ENCODE peak calls at places on chromosomes 11 and 22, in eight cellular contexts. Z is CD4-positive, CD25-positive, alpha-beta regulatory T cell; Y is GM13977; N is nephron progenitor cell; D is T-helper 1 cell; O is NCI-H1436; J is retina; M is naive thymus-derived CD4-positive, alpha-beta T cell. U is an unnamed sample.

GRCh38 chr11:68897441-68897840 is 6.2 kb downstream of the MRPL21 start:
- DNase-seq in Z (no peak), Y (no peak), N (no peak), D (no peak), O (no peak), J (no peak), M (no peak), U (no peak)

GRCh38 chr22:48885271-48885918 is 942.3 kb downstream of the BRD1 start:
- DNase-seq in Z (no peak), Y (no peak), N (no peak), D (no peak), O (no peak), J (no peak), M (no peak), U (no peak)

GRCh38 chr11:16117989-16118810 is 238.1 kb downstream of the SOX6 start:
- DNase-seq in Z (no peak), Y (no peak), N (no peak), D (no peak), O (no peak), J (peak), M (no peak), U (no peak)

GRCh38 chr11:12118940-12119339 is 8.6 kb downstream of the MICAL2 start:
- DNase-seq in Z (no peak), Y (no peak), N (peak), D (no peak), O (peak), J (no peak), M (no peak), U (no peak)

GRCh38 chr11:65468874-65469333 is 29.9 kb upstream of the MALAT1 start:
- DNase-seq in Z (peak), Y (peak), N (no peak), D (peak), O (peak), J (no peak), M (peak), U (peak)

GRCh38 chr22:19117111-19117512 is 5.1 kb downstream of the DGCR2 start:
- DNase-seq in Z (no peak), Y (no peak), N (no peak), D (no peak), O (peak), J (no peak), M (no peak), U (no peak)

GRCh38 chr11:2464451-2465165 is 19.8 kb downstream of the KCNQ1 start:
- DNase-seq in Z (no peak), Y (no peak), N (no peak), D (no peak), O (no peak), J (no peak), M (no peak), U (no peak)

GRCh38 chr11:45079075-45079444 is 67.4 kb upstream of the PRDM11 start:
- DNase-seq in Z (no peak), Y (no peak), N (no peak), D (no peak), O (no peak), J (no peak), M (no peak), U (no peak)

GRCh38 chr11:6469599-6469998 is 4.1 kb downstream of the TRIM3 start:
- DNase-seq in Z (no peak), Y (no peak), N (no peak), D (no peak), O (no peak), J (no peak), M (no peak), U (no peak)

GRCh38 chr11:75949023-75949672 is 134.1 kb downstream of the UVRAG start:
- DNase-seq in Z (no peak), Y (no peak), N (no peak), D (no peak), O (no peak), J (no peak), M (no peak), U (no peak)

GRCh38 chr11:31160504-31161422 is 208.8 kb downstream of the DCDC1 start:
- DNase-seq in Z (no peak), Y (no peak), N (no peak), D (no peak), O (no peak), J (no peak), M (no peak), U (peak)

GRCh38 chr11:122743093-122743741 is 87.7 kb downstream of the UBASH3B start:
- DNase-seq in Z (no peak), Y (no peak), N (no peak), D (no peak), O (no peak), J (no peak), M (no peak), U (no peak)

GRCh38 chr11:123056835-123057491 is 5.0 kb downstream of the HSPA8 start:
- DNase-seq in Z (no peak), Y (no peak), N (no peak), D (no peak), O (no peak), J (no peak), M (no peak), U (no peak)

GRCh38 chr11:44595964-44596381 is 30.5 kb downstream of the CD82 start:
- DNase-seq in Z (no peak), Y (no peak), N (no peak), D (no peak), O (no peak), J (no peak), M (no peak), U (no peak)

GRCh38 chr22:26325641-26326040 is 103.4 kb upstream of the ASPHD2 start:
- DNase-seq in Z (no peak), Y (no peak), N (no peak), D (no peak), O (peak), J (no peak), M (no peak), U (no peak)

GRCh38 chr11:97454988-97455387 is 1065.2 kb downstream of the JRKL start:
- DNase-seq in Z (no peak), Y (no peak), N (no peak), D (no peak), O (no peak), J (no peak), M (no peak), U (no peak)

GRCh38 chr22:41302016-41302767 is 867 bp downstream of the ZC3H7B start:
- DNase-seq in Z (no peak), Y (peak), N (peak), D (no peak), O (no peak), J (peak), M (peak), U (peak)

GRCh38 chr11:125569913-125570621 is 790 bp downstream of the EI24 start:
- DNase-seq in Z (no peak), Y (peak), N (no peak), D (peak), O (no peak), J (no peak), M (no peak), U (no peak)

GRCh38 chr22:47002692-47003091 is 240.2 kb downstream of the TBC1D22A start:
- DNase-seq in Z (no peak), Y (no peak), N (no peak), D (no peak), O (no peak), J (no peak), M (no peak), U (no peak)

GRCh38 chr22:20118572-20119020 is 1.6 kb upstream of the TRMT2A start:
- DNase-seq in Z (no peak), Y (no peak), N (peak), D (no peak), O (no peak), J (no peak), M (no peak), U (no peak)

GRCh38 chr11:124536520-124536919 is 6.9 kb downstream of the OR8B12 start:
- DNase-seq in Z (no peak), Y (no peak), N (peak), D (no peak), O (no peak), J (peak), M (no peak), U (no peak)

GRCh38 chr11:11816511-11817319 is 25.1 kb upstream of the USP47 start:
- DNase-seq in Z (no peak), Y (no peak), N (no peak), D (no peak), O (no peak), J (no peak), M (no peak), U (no peak)

GRCh38 chr11:9759519-9760179 is 95.8 kb downstream of the SWAP70 start:
- DNase-seq in Z (peak), Y (peak), N (no peak), D (peak), O (peak), J (peak), M (no peak), U (no peak)

GRCh38 chr22:45996241-45997076 is 19.5 kb upstream of the WNT7B start:
- DNase-seq in Z (no peak), Y (peak), N (no peak), D (no peak), O (no peak), J (no peak), M (no peak), U (no peak)

GRCh38 chr11:118084247-118084646 is 2.5 kb downstream of the SMIM35 start:
- DNase-seq in Z (no peak), Y (no peak), N (no peak), D (no peak), O (no peak), J (no peak), M (no peak), U (no peak)

GRCh38 chr11:118283756-118284350 is 19.8 kb upstream of the MPZL2 start:
- DNase-seq in Z (no peak), Y (no peak), N (no peak), D (no peak), O (no peak), J (no peak), M (peak), U (no peak)

GRCh38 chr22:47793304-47794101 is 1031.1 kb downstream of the TBC1D22A start:
- DNase-seq in Z (no peak), Y (no peak), N (no peak), D (no peak), O (no peak), J (no peak), M (no peak), U (no peak)

GRCh38 chr22:39185601-39186012 is 33.1 kb upstream of the CBX7 start:
- DNase-seq in Z (no peak), Y (no peak), N (no peak), D (no peak), O (no peak), J (peak), M (no peak), U (no peak)

GRCh38 chr11:111379500-111380136 is 543 bp upstream of the POU2AF1 start:
- DNase-seq in Z (no peak), Y (no peak), N (no peak), D (no peak), O (peak), J (no peak), M (no peak), U (no peak)

GRCh38 chr11:61834278-61835004 is 6.3 kb downstream of the FADS2 start:
- DNase-seq in Z (peak), Y (peak), N (no peak), D (peak), O (peak), J (peak), M (peak), U (peak)

GRCh38 chr11:107043242-107043991 is 25.1 kb upstream of the GUCY1A2 start:
- DNase-seq in Z (no peak), Y (peak), N (no peak), D (peak), O (no peak), J (no peak), M (no peak), U (no peak)

GRCh38 chr22:46812034-46812605 is 49.7 kb downstream of the TBC1D22A start:
- DNase-seq in Z (no peak), Y (no peak), N (no peak), D (no peak), O (no peak), J (no peak), M (no peak), U (no peak)

GRCh38 chr22:33380789-33381530 is 322.8 kb upstream of the SYN3 start:
- DNase-seq in Z (no peak), Y (no peak), N (no peak), D (no peak), O (no peak), J (no peak), M (no peak), U (no peak)

GRCh38 chr11:73570415-73571114 is 27.3 kb downstream of the FAM168A start:
- DNase-seq in Z (no peak), Y (no peak), N (no peak), D (no peak), O (no peak), J (no peak), M (no peak), U (no peak)

GRCh38 chr22:17924076-17924475 is 100.3 kb downstream of the MICAL3 start:
- DNase-seq in Z (no peak), Y (no peak), N (no peak), D (no peak), O (no peak), J (no peak), M (no peak), U (no peak)

GRCh38 chr11:91947215-91947614 is 277.4 kb upstream of the FAT3 start:
- DNase-seq in Z (no peak), Y (no peak), N (no peak), D (no peak), O (peak), J (peak), M (no peak), U (no peak)

GRCh38 chr11:1076061-1076665 is 1.5 kb downstream of the MUC2 start:
- DNase-seq in Z (no peak), Y (no peak), N (no peak), D (no peak), O (no peak), J (no peak), M (no peak), U (no peak)

GRCh38 chr11:114160884-114161283 is 101.4 kb downstream of the ZBTB16 start:
- DNase-seq in Z (no peak), Y (no peak), N (no peak), D (no peak), O (no peak), J (no peak), M (no peak), U (no peak)

U was measured in endothelial cell.